ENCODE peak calls at places on chromosomes 16 and 17, in five cellular contexts. V is tibial nerve, W is LNCaP clone FGC, E is IMR-90, K is cardiac muscle cell. L is an unnamed sample.

GRCh38 chr16:11034481-11034931 is 90.1 kb downstream of the CLEC16A start:
- DNase-seq in V (peak), W (no peak), E (peak), K (no peak), L (no peak)

GRCh38 chr17:52027620-52028019 is 130.9 kb downstream of the CA10 start:
- DNase-seq in V (no peak), W (no peak), E (no peak), K (peak), L (peak)

GRCh38 chr17:4658478-4659305 is 17.2 kb upstream of the ALOX15 start:
- DNase-seq in V (no peak), W (no peak), E (peak), K (peak), L (peak)

GRCh38 chr17:15782809-15783208 is 50.7 kb downstream of the TBC1D26 start:
- DNase-seq in V (no peak), W (no peak), E (no peak), K (peak), L (peak)

GRCh38 chr16:79380990-79381389 is 219.5 kb downstream of the MAF start:
- DNase-seq in V (no peak), W (no peak), E (no peak), K (no peak), L (no peak)

GRCh38 chr17:57672205-57672632 is 72.9 kb downstream of the CCDC182 start:
- DNase-seq in V (no peak), W (no peak), E (peak), K (peak), L (peak)

GRCh38 chr17:30153463-30153862 is 36.8 kb downstream of the NSRP1 start:
- DNase-seq in V (no peak), W (peak), E (no peak), K (no peak), L (no peak)

GRCh38 chr17:60398227-60398959 is 6.5 kb upstream of the USP32 start:
- DNase-seq in V (no peak), W (no peak), E (no peak), K (no peak), L (no peak)

GRCh38 chr17:31488264-31488981 is 96.9 kb downstream of the RAB11FIP4 start:
- DNase-seq in V (no peak), W (no peak), E (no peak), K (no peak), L (no peak)

GRCh38 chr16:17773698-17774101 is 302.9 kb upstream of the XYLT1 start:
- DNase-seq in V (no peak), W (peak), E (peak), K (no peak), L (peak)

GRCh38 chr17:31687505-31688126 is 171.4 kb downstream of the COPRS start:
- DNase-seq in V (no peak), W (no peak), E (no peak), K (no peak), L (no peak)

GRCh38 chr17:70190959-70191805 is 21.9 kb downstream of the KCNJ2 start:
- DNase-seq in V (no peak), W (peak), E (peak), K (no peak), L (no peak)

GRCh38 chr17:6894206-6894528 is 62.6 kb upstream of the TEKT1 start:
- DNase-seq in V (no peak), W (no peak), E (no peak), K (peak), L (no peak)

GRCh38 chr16:17585449-17586080 is 114.8 kb upstream of the XYLT1 start:
- DNase-seq in V (no peak), W (no peak), E (no peak), K (no peak), L (no peak)

GRCh38 chr16:68469728-68470460 is 21.6 kb upstream of the SMPD3 start:
- DNase-seq in V (no peak), W (no peak), E (no peak), K (no peak), L (no peak)

GRCh38 chr16:1036121-1036520 is 36.4 kb upstream of the SSTR5 start:
- DNase-seq in V (no peak), W (no peak), E (no peak), K (no peak), L (no peak)

GRCh38 chr16:30692381-30693074 is 6.4 kb upstream of the SRCAP start:
- DNase-seq in V (no peak), W (no peak), E (no peak), K (no peak), L (no peak)

GRCh38 chr16:68792465-68793324 is 50.6 kb upstream of the TANGO6 start:
- DNase-seq in V (no peak), W (no peak), E (peak), K (peak), L (peak)

GRCh38 chr17:4204676-4205075 is 59.1 kb downstream of the ANKFY1 start:
- DNase-seq in V (peak), W (peak), E (peak), K (peak), L (peak)

GRCh38 chr16:65779196-65779595 is 587.3 kb upstream of the CDH5 start:
- DNase-seq in V (no peak), W (no peak), E (no peak), K (no peak), L (no peak)

GRCh38 chr16:58025351-58026138 is at the start of gene MMP15:
- DNase-seq in V (no peak), W (peak), E (peak), K (peak), L (peak)

GRCh38 chr16:70681382-70682238 is 4.2 kb downstream of the MTSS2 start:
- DNase-seq in V (no peak), W (no peak), E (no peak), K (no peak), L (no peak)

GRCh38 chr16:4176794-4177438 is 60.7 kb upstream of the ADCY9 start:
- DNase-seq in V (no peak), W (no peak), E (peak), K (peak), L (peak)

GRCh38 chr16:83159049-83159448 is 532.3 kb downstream of the CDH13 start:
- DNase-seq in V (no peak), W (no peak), E (no peak), K (no peak), L (no peak)

GRCh38 chr16:67156146-67156844 is 3.4 kb downstream of the TRADD start:
- DNase-seq in V (no peak), W (no peak), E (no peak), K (no peak), L (no peak)
- TF ChIP-seq CTCF in V (no peak), W (no peak), E (no peak), K (no peak), L (no peak)

GRCh38 chr17:8622191-8622590 is 8.3 kb downstream of the MYH10 start:
- DNase-seq in V (no peak), W (no peak), E (no peak), K (no peak), L (no peak)
- TF ChIP-seq CTCF in V (no peak), W (no peak), E (no peak), K (no peak), L (no peak)

DNA sequence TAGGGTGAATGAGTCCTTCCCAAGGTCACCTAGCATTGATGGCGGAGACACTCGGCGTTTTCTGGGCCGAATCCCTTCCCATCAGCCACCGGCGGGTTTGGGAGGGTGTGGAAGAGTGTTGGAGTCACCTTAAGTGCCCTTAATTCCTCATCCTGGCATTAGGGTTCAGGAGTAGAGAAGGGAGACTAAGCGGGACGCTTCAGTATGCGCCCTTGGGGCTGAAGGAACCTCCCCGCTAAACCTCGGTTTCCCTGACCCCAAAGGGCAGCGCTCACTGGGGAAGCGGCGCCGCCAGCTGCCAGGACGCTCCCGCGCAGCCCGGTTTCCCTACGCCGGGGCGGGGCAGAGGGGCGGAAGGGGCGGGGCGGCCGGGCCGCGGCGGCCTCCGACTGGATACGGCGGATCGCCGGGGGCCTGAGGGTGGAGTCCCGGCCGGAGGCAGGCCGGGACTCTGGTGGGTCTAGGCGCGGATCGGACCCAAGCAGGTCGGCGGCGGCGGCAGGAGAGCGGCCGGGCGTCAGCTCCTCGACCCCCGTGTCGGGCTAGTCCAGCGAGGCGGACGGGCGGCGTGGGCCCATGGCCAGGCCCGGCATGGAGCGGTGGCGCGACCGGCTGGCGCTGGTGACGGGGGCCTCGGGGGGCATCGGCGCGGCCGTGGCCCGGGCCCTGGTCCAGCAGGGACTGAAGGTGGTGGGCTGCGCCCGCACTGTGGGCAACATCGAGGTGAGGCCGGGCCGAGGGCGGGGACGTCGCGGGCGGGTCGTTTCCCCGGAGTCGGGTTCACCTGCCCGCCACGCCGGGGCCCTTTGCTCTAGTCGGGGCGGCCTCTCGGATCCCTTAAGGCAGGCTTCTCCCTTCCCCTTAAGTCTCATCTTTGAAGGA is at the start of gene DHRS11:
- DNase-seq in V (peak), W (no peak), E (peak), K (peak), L (peak)
- TF ChIP-seq CTCF in V (no peak), W (peak), E (peak), K (no peak), L (no peak)

GRCh38 chr16:9503251-9503986 is 412.0 kb downstream of the HAPSTR1 start:
- DNase-seq in V (no peak), W (no peak), E (no peak), K (no peak), L (no peak)
- TF ChIP-seq CTCF in V (no peak), W (no peak), E (no peak), K (no peak), L (no peak)

DNA sequence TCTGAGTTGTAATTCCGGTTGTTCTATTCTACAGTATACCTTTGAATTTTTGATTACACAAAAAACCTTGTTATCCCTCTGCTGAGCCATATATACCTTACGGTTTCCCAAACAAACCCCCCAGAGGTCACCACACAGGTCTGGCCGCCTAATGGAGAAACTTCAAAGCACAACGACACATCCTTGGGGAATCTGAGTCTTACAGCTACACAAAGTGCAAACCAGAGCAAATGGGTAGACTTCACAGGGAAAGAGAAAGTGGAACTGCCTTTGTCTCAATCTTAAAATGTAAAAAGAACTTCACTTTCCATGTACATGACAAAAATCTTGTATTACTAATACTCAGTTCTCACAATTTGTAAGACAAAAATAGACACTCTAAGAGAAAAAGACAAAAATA is 2.7 kb downstream of the FBXO31 start:
- DNase-seq in V (no peak), W (no peak), E (peak), K (peak), L (peak)
- TF ChIP-seq CTCF in V (no peak), W (no peak), E (no peak), K (no peak), L (no peak)

DNA sequence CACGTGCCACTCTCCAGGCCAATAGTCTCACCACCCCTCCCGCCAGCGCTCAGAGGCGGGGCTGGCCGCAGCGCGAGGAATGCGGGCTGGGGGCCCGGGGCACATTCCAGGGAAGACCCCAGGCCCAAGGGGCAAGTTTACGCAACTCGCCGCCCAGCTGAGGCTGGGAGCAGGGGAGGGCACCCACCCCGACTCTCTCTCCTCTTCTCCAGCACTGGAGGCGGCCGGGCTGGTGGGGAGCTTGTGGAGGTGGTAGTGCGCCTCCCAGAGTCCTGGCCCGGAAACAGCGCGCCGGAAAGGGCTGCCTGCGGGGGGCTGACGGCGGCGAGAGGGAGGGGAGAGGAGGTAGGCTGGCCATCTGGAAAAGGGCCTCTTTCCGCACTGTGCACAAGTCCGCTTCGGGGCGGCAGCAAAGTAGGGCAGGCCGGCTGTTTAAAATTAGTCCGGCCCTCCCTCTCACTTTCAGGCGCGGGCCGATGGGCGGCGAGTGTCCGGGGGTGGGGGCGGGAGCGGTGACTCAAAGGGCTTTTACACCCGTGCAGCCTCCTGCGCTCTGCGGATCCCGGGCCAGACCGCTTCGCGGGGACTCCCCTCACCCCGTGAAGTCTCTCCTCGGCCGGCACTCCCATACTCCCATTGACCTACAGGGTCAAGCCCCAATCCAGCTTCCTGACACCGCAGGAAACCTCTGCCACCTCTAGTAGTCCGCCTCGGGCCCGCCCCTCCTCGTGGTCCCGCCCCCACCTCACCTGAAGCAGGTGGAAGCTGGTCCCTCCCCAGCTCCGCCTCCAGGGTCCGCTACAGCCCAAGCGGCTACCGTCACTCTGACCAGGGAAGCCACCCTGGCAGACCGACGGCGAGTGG is 968 bp downstream of the FHOD1 start:
- DNase-seq in V (no peak), W (peak), E (peak), K (peak), L (peak)
- TF ChIP-seq CTCF in V (peak), W (peak), E (peak), K (peak), L (peak)